ENCODE peak calls at places on chromosome 16, in seven cellular contexts. N is NCI-H2227 treated with DMSO at 0.1 percent for 48 hours, S is GM20000, J is EH, Y is EL, L is endodermal cell, P is ACHN. G is an unnamed sample.

GRCh38 chr16:13858873-13859580 is 60.9 kb upstream of the ERCC4 start:
- DNase-seq in N (no peak), S (no peak), J (no peak), Y (no peak), L (no peak), P (no peak), G (no peak)

GRCh38 chr16:67860589-67861398 is 12.1 kb upstream of the EDC4 start:
- DNase-seq in N (no peak), S (no peak), J (peak), Y (peak), L (no peak), P (no peak), G (no peak)

GRCh38 chr16:79211581-79211980 is 389.0 kb downstream of the MAF start:
- DNase-seq in N (no peak), S (no peak), J (no peak), Y (no peak), L (peak), P (no peak), G (no peak)

GRCh38 chr16:55257971-55258613 is 65.9 kb upstream of the IRX6 start:
- DNase-seq in N (no peak), S (peak), J (peak), Y (peak), L (peak), P (peak), G (no peak)

GRCh38 chr16:726188-726437 is 130 bp downstream of the CCDC78 start:
- DNase-seq in N (no peak), S (no peak), J (no peak), Y (no peak), L (no peak), P (no peak), G (no peak)

GRCh38 chr16:73069581-73070262 is 21.8 kb upstream of the ZFHX3 start:
- DNase-seq in N (no peak), S (no peak), J (no peak), Y (no peak), L (peak), P (no peak), G (no peak)

GRCh38 chr16:84597518-84598390 is 20.1 kb downstream of the COTL1 start:
- DNase-seq in N (no peak), S (no peak), J (no peak), Y (no peak), L (no peak), P (no peak), G (no peak)

GRCh38 chr16:85661131-85662035 is 27.4 kb downstream of the GINS2 start:
- DNase-seq in N (no peak), S (peak), J (no peak), Y (no peak), L (no peak), P (no peak), G (no peak)

GRCh38 chr16:16052916-16053315 is 103.5 kb downstream of the ABCC1 start:
- DNase-seq in N (no peak), S (no peak), J (peak), Y (peak), L (no peak), P (no peak), G (no peak)

GRCh38 chr16:22624038-22624656 is 113.5 kb downstream of the NPIPB5 start:
- DNase-seq in N (no peak), S (no peak), J (no peak), Y (no peak), L (no peak), P (no peak), G (no peak)

GRCh38 chr16:57627184-57627871 is 1.1 kb upstream of the ADGRG1 start:
- DNase-seq in N (peak), S (no peak), J (peak), Y (peak), L (peak), P (peak), G (no peak)

GRCh38 chr16:6081320-6081976 is 983.9 kb upstream of the EEF2KMT start:
- DNase-seq in N (peak), S (no peak), J (peak), Y (no peak), L (peak), P (peak), G (peak)

GRCh38 chr16:84286568-84287220 is 8.0 kb upstream of the WFDC1 start:
- DNase-seq in N (no peak), S (no peak), J (peak), Y (no peak), L (no peak), P (peak), G (no peak)

GRCh38 chr16:58197314-58198012 is 443 bp downstream of the CSNK2A2 start:
- DNase-seq in N (no peak), S (peak), J (no peak), Y (no peak), L (peak), P (no peak), G (no peak)

GRCh38 chr16:75620326-75621169 is 2.5 kb downstream of the ADAT1 start:
- DNase-seq in N (no peak), S (no peak), J (no peak), Y (no peak), L (no peak), P (no peak), G (no peak)

GRCh38 chr16:84194470-84195200 is 3.7 kb downstream of the ADAD2 start:
- DNase-seq in N (no peak), S (no peak), J (no peak), Y (no peak), L (no peak), P (no peak), G (no peak)

GRCh38 chr16:56743840-56744239 is 13.9 kb downstream of the NUP93 start:
- DNase-seq in N (no peak), S (no peak), J (peak), Y (peak), L (peak), P (peak), G (no peak)

GRCh38 chr16:86375370-86375769 is 135.0 kb upstream of the FOXF1 start:
- DNase-seq in N (no peak), S (no peak), J (peak), Y (peak), L (no peak), P (no peak), G (no peak)

GRCh38 chr16:81558444-81559175 is 114.0 kb downstream of the CMIP start:
- DNase-seq in N (no peak), S (no peak), J (no peak), Y (no peak), L (peak), P (no peak), G (peak)

GRCh38 chr16:11383481-11384183 is 38.4 kb downstream of the RMI2 start:
- DNase-seq in N (no peak), S (no peak), J (no peak), Y (no peak), L (no peak), P (no peak), G (no peak)

GRCh38 chr16:28180660-28181556 is 30.9 kb downstream of the XPO6 start:
- DNase-seq in N (no peak), S (no peak), J (peak), Y (peak), L (no peak), P (peak), G (no peak)

GRCh38 chr16:59188029-59188428 is 453.9 kb upstream of the GOT2 start:
- DNase-seq in N (no peak), S (no peak), J (no peak), Y (no peak), L (no peak), P (no peak), G (no peak)

G was measured in hippocampal formation.